ENCODE peak calls at places on chromosomes 5 and 9, in seven cellular contexts. C is upper lobe of right lung, R is tibial artery, D is left ventricle myocardium inferior, F is heart left ventricle, A is uterus, Z is HCT116. Q is an unnamed sample. For H3K9me3, the result is how much of the 10 kb centered on the place peaks cover.

GRCh38 chr5:40410231-40410861 is 269.4 kb upstream of the PTGER4 start:
- DNase-seq in Z (no peak), D (no peak), F (no peak), C (no peak), A (no peak), R (peak), Q (no peak)

GRCh38 chr5:34001231-34001935 is 6.5 kb downstream of the AMACR start:
- DNase-seq in F (no peak), D (no peak), C (peak), Z (no peak), R (no peak), A (no peak), Q (peak)

GRCh38 chr5:73122875-73123810 is 2.8 kb downstream of the TMEM171 start:
- DNase-seq in D (no peak), F (no peak), A (no peak), C (no peak), Z (no peak), R (no peak), Q (no peak)

GRCh38 chr9:124810513-124811355 is 33.8 kb downstream of the OLFML2A start:
- DNase-seq in C (no peak), Z (peak), A (no peak), R (no peak), F (no peak), D (no peak), Q (no peak)

GRCh38 chr5:67166460-67166871 is 30.1 kb downstream of the CD180 start:
- DNase-seq in A (no peak), D (peak), R (peak), F (peak), C (peak), Z (peak), Q (no peak)

GRCh38 chr5:114789773-114790402 is 379.8 kb downstream of the TRIM36 start:
- DNase-seq in C (no peak), F (no peak), D (no peak), R (no peak), A (no peak), Z (peak), Q (no peak)

GRCh38 chr9:86515221-86515620 is 161.0 kb upstream of the TUT7 start:
- DNase-seq in F (no peak), C (no peak), D (no peak), R (no peak), A (no peak), Z (no peak), Q (no peak)

GRCh38 chr9:95506692-95507455 is 9.9 kb downstream of the PTCH1 start:
- DNase-seq in D (peak), R (peak), Z (no peak), C (peak), F (peak), A (no peak), Q (no peak)

GRCh38 chr5:53782620-53783019 is 222.2 kb downstream of the NDUFS4 start:
- DNase-seq in A (no peak), C (no peak), D (no peak), R (no peak), Z (no peak), F (no peak), Q (no peak)

GRCh38 chr9:128323192-128323730 is 622 bp downstream of the COQ4 start:
- DNase-seq in D (no peak), A (no peak), Z (no peak), F (no peak), C (no peak), R (no peak), Q (no peak)

GRCh38 chr5:36573441-36573840 is 33.0 kb upstream of the SLC1A3 start:
- DNase-seq in D (no peak), C (no peak), Z (no peak), A (no peak), R (no peak), F (no peak), Q (no peak)

GRCh38 chr5:175319199-175319598 is 124.8 kb downstream of the DRD1 start:
- DNase-seq in F (no peak), C (no peak), D (no peak), A (no peak), Z (no peak), R (no peak), Q (no peak)

GRCh38 chr9:110996436-110997224 is 41.6 kb downstream of the LPAR1 start:
- DNase-seq in C (no peak), F (peak), Z (no peak), A (peak), R (peak), D (no peak), Q (no peak)

GRCh38 chr5:111308951-111309350 is 84.8 kb downstream of the CAMK4 start:
- DNase-seq in F (no peak), Z (no peak), D (no peak), C (no peak), R (no peak), A (no peak), Q (no peak)

GRCh38 chr5:150763023-150763793 is 4.4 kb upstream of the DCTN4 start:
- DNase-seq in A (peak), D (peak), F (peak), Z (no peak), C (no peak), R (peak), Q (peak)

GRCh38 chr5:52725065-52725746 is 62.5 kb upstream of the ITGA1 start:
- DNase-seq in C (no peak), R (no peak), D (no peak), Z (no peak), F (no peak), A (no peak), Q (peak)

GRCh38 chr5:40233268-40233667 is 446.4 kb upstream of the PTGER4 start:
- DNase-seq in F (no peak), A (no peak), R (no peak), D (no peak), Z (no peak), C (no peak), Q (no peak)

GRCh38 chr9:83327750-83328622 is 210.2 kb downstream of the FRMD3 start:
- DNase-seq in F (no peak), A (no peak), R (no peak), D (no peak), Z (no peak), C (no peak), Q (no peak)

GRCh38 chr5:14971864-14972263 is 100.3 kb upstream of the ANKH start:
- DNase-seq in F (no peak), C (no peak), Z (no peak), R (no peak), D (no peak), A (no peak), Q (no peak)

GRCh38 chr5:6362846-6363245 is 15.5 kb downstream of the MED10 start:
- DNase-seq in F (no peak), C (no peak), D (no peak), R (no peak), A (no peak), Z (no peak), Q (no peak)

GRCh38 chr5:40416098-40416497 is 263.6 kb upstream of the PTGER4 start:
- DNase-seq in R (no peak), A (no peak), C (no peak), Z (no peak), D (no peak), F (no peak), Q (no peak)

GRCh38 chr5:97297063-97297715 is 114.1 kb upstream of the RIOK2 start:
- DNase-seq in Z (peak), R (no peak), F (no peak), D (no peak), A (no peak), C (no peak), Q (no peak)

GRCh38 chr5:54852007-54852406 is 133.4 kb downstream of the ESM1 start:
- DNase-seq in A (no peak), F (no peak), R (no peak), D (no peak), C (no peak), Z (no peak), Q (no peak)

GRCh38 chr5:138459311-138459710 is 6.0 kb upstream of the EGR1 start:
- DNase-seq in Z (no peak), D (no peak), C (peak), A (no peak), F (peak), R (no peak), Q (no peak)

GRCh38 chr9:91775011-91775707 is 174.9 kb downstream of the ROR2 start:
- DNase-seq in D (peak), R (peak), C (no peak), F (peak), A (peak), Z (peak), Q (peak)

GRCh38 chr9:5052858-5053257 is 67.8 kb downstream of the JAK2 start:
- DNase-seq in C (no peak), D (no peak), Z (no peak), R (no peak), A (no peak), F (no peak), Q (no peak)

GRCh38 chr9:40907657-40908624 is 220.5 kb downstream of the FOXD4L6 start:
- DNase-seq in Z (no peak), D (no peak), F (no peak), R (no peak), A (no peak), C (no peak), Q (no peak)
- H3K9me3 ChIP-seq in Z (under half), D (half or more), F (half or more), R (half or more), A (under half), C (half or more), Q (under half)

GRCh38 chr5:103393131-103393754 is 134.7 kb downstream of the MACIR start:
- DNase-seq in R (peak), D (peak), Z (no peak), F (peak), C (no peak), A (no peak), Q (no peak)

GRCh38 chr5:103391659-103392058 is 133.1 kb downstream of the MACIR start:
- DNase-seq in A (no peak), C (no peak), R (no peak), F (no peak), Z (no peak), D (no peak), Q (no peak)

GRCh38 chr5:103385722-103386121 is 127.2 kb downstream of the MACIR start:
- DNase-seq in F (no peak), R (no peak), Z (no peak), D (no peak), A (no peak), C (no peak), Q (no peak)

GRCh38 chr5:103389846-103390245 is 131.3 kb downstream of the MACIR start:
- DNase-seq in A (no peak), C (no peak), D (no peak), F (no peak), R (no peak), Z (no peak), Q (no peak)

GRCh38 chr5:103389362-103389761 is 130.8 kb downstream of the MACIR start:
- DNase-seq in F (no peak), A (no peak), D (no peak), Z (no peak), C (no peak), R (no peak), Q (no peak)
- H3K9me3 ChIP-seq in F (under half), A (under half), D (under half), Z (under half), C (under half), R (under half), Q (under half)

GRCh38 chr5:100697970-100698369 is 162.8 kb downstream of the FAM174A start:
- DNase-seq in R (no peak), D (no peak), Z (no peak), A (no peak), F (no peak), C (no peak), Q (no peak)
- H3K9me3 ChIP-seq in R (under half), D (under half), Z (under half), A (under half), F (under half), C (under half), Q (under half)

GRCh38 chr5:141422742-141423291 is 2.0 kb downstream of the PCDHGA11 start:
- DNase-seq in A (no peak), F (no peak), R (no peak), D (no peak), C (no peak), Z (no peak), Q (no peak)

GRCh38 chr5:141419074-141419880 is 1.6 kb upstream of the PCDHGA11 start:
- DNase-seq in Z (no peak), R (no peak), F (no peak), C (no peak), D (no peak), A (no peak), Q (no peak)

GRCh38 chr5:141420855-141421488 is at the start of gene PCDHGA11:
- DNase-seq in F (peak), R (peak), A (no peak), Z (peak), C (no peak), D (no peak), Q (no peak)

GRCh38 chr5:141421489-141421855 is 621 bp downstream of the PCDHGA11 start:
- DNase-seq in F (no peak), C (no peak), Z (no peak), D (no peak), A (no peak), R (no peak), Q (no peak)
- H3K9me3 ChIP-seq in F (half or more), C (half or more), Z (under half), D (half or more), A (under half), R (half or more), Q (under half)

GRCh38 chr5:141272906-141273305 is 27.7 kb downstream of the PCDHB15 start:
- DNase-seq in Z (no peak), C (no peak), R (no peak), D (no peak), A (no peak), F (no peak), Q (no peak)

GRCh38 chr5:141269195-141269594 is 24.0 kb downstream of the PCDHB15 start:
- DNase-seq in C (no peak), F (no peak), Z (no peak), A (no peak), D (no peak), R (no peak), Q (no peak)
- H3K9me3 ChIP-seq in C (half or more), F (half or more), Z (under half), A (under half), D (half or more), R (half or more), Q (under half)

GRCh38 chr9:130325921-130326320 is 60.4 kb downstream of the HMCN2 start:
- DNase-seq in F (no peak), Z (no peak), D (no peak), C (no peak), A (no peak), R (no peak), Q (no peak)
- H3K9me3 ChIP-seq in F (under half), Z (under half), D (under half), C (under half), A (under half), R (under half), Q (under half)

GRCh38 chr5:179111267-179112207 is 51.4 kb downstream of the ZNF354C start:
- DNase-seq in Z (no peak), D (no peak), F (no peak), C (no peak), R (no peak), A (no peak), Q (no peak)
- H3K9me3 ChIP-seq in Z (under half), D (half or more), F (half or more), C (under half), R (half or more), A (under half), Q (under half)

Q was measured in prostate gland.